ENCODE peak calls at places on chromosomes 11 and 22, in nine cellular contexts. N, T, R, B, H, L, O, W and K are unnamed samples.
A peak's percentile ranks its signal among the peaks of the same experiment; 100 is the strongest.

GRCh38 chr11:5690736-5691135 is 1.1 kb downstream of the TRIM22 start:
- DNase-seq in N (no peak), T (peak; percentile 72), R (no peak), B (no peak), H (peak; percentile 55), L (no peak), O (peak; percentile 25), W (no peak), K (no peak)

GRCh38 chr22:17541476-17541875 is 21.8 kb upstream of the SLC25A18 start:
- DNase-seq in N (no peak), T (no peak), R (no peak), B (no peak), H (no peak), L (no peak), O (no peak), W (no peak), K (no peak)

GRCh38 chr11:115580927-115581680 is 76.9 kb upstream of the CADM1 start:
- DNase-seq in N (peak; percentile 32), T (no peak), R (no peak), B (no peak), H (no peak), L (no peak), O (peak; percentile 13), W (peak; percentile 52), K (no peak)

GRCh38 chr11:6259638-6260019 is at the start of gene CCKBR:
- DNase-seq in N (peak; percentile 75), T (no peak), R (no peak), B (no peak), H (peak; percentile 28), L (peak; percentile 80), O (no peak), W (peak; percentile 55), K (no peak)

GRCh38 chr11:11218287-11218986 is 134.6 kb downstream of the CSNK2A3 start:
- DNase-seq in N (no peak), T (no peak), R (no peak), B (peak; percentile 37), H (no peak), L (no peak), O (no peak), W (no peak), K (no peak)

GRCh38 chr11:62392944-62393628 is 25.7 kb upstream of the SCGB1A1 start:
- DNase-seq in N (no peak), T (no peak), R (no peak), B (peak; percentile 68), H (no peak), L (no peak), O (no peak), W (no peak), K (no peak)

GRCh38 chr11:72160319-72160718 is 24.8 kb downstream of the FOLR3 start:
- DNase-seq in N (no peak), T (no peak), R (no peak), B (no peak), H (no peak), L (no peak), O (no peak), W (no peak), K (no peak)

GRCh38 chr11:62104816-62105610 is 18.8 kb upstream of the INCENP start:
- DNase-seq in N (no peak), T (peak; percentile 75), R (no peak), B (no peak), H (peak; percentile 67), L (no peak), O (peak; percentile 29), W (no peak), K (no peak)

GRCh38 chr11:69699213-69699612 is 4.6 kb downstream of the FGF19 start:
- DNase-seq in N (no peak), T (no peak), R (no peak), B (no peak), H (no peak), L (no peak), O (no peak), W (no peak), K (no peak)

GRCh38 chr11:73481626-73482025 is 105.4 kb downstream of the RELT start:
- DNase-seq in N (no peak), T (no peak), R (no peak), B (no peak), H (no peak), L (no peak), O (no peak), W (no peak), K (no peak)

GRCh38 chr11:73478737-73479347 is 102.6 kb downstream of the RELT start:
- DNase-seq in N (peak; percentile 38), T (peak; percentile 59), R (no peak), B (no peak), H (no peak), L (peak; percentile 40), O (no peak), W (no peak), K (no peak)

GRCh38 chr11:73475549-73475948 is 99.3 kb downstream of the RELT start:
- DNase-seq in N (no peak), T (no peak), R (no peak), B (no peak), H (no peak), L (no peak), O (no peak), W (no peak), K (no peak)

GRCh38 chr11:73480677-73481076 is 104.5 kb downstream of the RELT start:
- DNase-seq in N (no peak), T (no peak), R (no peak), B (no peak), H (no peak), L (no peak), O (no peak), W (no peak), K (no peak)

GRCh38 chr11:73477518-73477917 is 101.3 kb downstream of the RELT start:
- DNase-seq in N (no peak), T (no peak), R (no peak), B (no peak), H (no peak), L (no peak), O (no peak), W (no peak), K (no peak)
- H3K27ac ChIP-seq in N (no peak overlapping the region), T (no peak overlapping the region), R (no peak overlapping the region), B (no peak overlapping the region), H (no peak overlapping the region), L (no peak overlapping the region), O (no peak overlapping the region), W (no peak overlapping the region), K (no peak overlapping the region)

DNA sequence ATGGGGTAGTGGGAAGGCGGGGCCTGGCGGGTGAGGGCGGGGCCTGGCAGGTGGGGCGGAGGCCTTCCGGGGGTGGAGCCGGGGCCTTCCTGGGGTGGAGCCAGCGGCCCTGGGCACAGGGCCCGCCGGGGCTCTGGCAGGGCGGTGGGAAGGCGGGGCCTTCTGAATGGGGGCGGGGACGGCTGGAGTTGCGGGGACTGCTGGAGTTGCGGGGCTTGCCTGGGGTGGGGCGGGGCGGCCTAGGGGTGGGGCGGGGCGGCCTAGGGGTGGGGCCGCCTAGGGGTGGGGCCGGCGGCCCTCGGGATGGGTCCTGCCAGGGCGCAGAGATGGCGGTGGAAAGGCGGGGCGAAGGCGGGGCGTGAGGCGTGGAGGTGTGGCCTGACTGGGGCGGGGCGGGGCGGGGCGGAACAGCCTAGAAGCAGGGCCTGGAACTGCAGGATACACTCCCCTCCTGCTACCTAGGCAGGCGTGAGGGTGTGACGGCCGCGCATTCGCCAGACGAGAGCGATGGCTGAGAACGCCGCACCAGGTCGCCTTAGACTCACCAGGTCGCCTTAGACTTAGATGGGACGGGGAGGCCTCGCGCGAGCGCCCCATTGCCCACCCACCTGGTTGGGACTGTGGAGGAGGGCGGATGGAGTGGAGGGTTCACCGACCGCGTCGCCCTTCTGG is 19.3 kb downstream of the RRP7A start:
- DNase-seq in N (peak; percentile 71), T (peak; percentile 55), R (peak; percentile 87), B (peak; percentile 86), H (peak; percentile 95), L (peak; percentile 88), O (peak; percentile 63), W (peak; percentile 89), K (peak; percentile 49)
- H3K27ac ChIP-seq in N (no peak overlapping the region), T (no peak overlapping the region), R (no peak overlapping the region), B (peak overlapping the region; percentile 80), H (peak overlapping the region; percentile 55), L (no peak overlapping the region), O (peak overlapping the region; percentile 60), W (no peak overlapping the region), K (peak overlapping the region; percentile 69)

GRCh38 chr11:24496371-24496727 is 504 bp upstream of the LUZP2 start:
- DNase-seq in N (no peak), T (no peak), R (no peak), B (no peak), H (no peak), L (no peak), O (no peak), W (no peak), K (no peak)

GRCh38 chr11:24502425-24502824 is 5.6 kb downstream of the LUZP2 start:
- DNase-seq in N (no peak), T (no peak), R (no peak), B (no peak), H (no peak), L (no peak), O (no peak), W (no peak), K (no peak)

DNA sequence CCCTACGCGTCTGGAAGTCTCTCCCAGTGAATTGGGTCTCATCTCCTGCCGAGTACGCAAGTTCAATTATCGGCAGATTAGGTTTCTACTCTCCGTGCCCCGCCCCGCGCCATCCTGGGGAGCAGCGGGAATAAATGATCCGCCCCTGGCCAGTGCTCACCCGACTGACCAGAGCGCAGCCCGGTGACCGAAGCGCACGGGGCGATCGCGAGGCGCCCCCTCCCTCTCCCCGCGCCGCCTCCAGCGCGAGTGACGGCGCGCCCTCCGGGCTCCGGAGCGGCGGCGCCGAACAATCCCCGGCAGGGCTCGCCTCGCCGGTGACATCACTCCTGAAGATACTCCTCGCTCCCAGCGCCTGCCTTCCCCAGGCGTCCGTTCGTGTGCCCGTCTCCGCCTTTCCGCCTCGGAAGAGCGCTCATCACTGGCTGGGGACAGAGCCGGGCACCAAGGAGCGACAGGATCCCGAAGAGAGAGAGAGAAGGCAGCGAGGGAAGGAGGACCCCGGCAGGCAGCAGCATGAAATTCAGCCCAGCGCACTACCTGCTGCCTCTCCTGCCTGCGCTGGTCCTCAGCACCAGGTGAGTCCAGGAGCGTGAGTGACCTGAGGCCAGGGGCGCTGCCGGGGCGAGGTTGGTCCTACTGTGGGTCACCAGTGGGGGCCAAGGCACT is at the start of gene LUZP2:
- DNase-seq in N (peak; percentile 76), T (peak; percentile 42), R (peak; percentile 32), B (peak; percentile 4), H (no peak), L (peak; percentile 88), O (no peak), W (peak; percentile 38), K (peak; percentile 54)
- H3K27ac ChIP-seq in N (no peak within 1 kb of the TSS), T (no peak within 1 kb of the TSS), R (no peak within 1 kb of the TSS), B (no peak within 1 kb of the TSS), H (no peak within 1 kb of the TSS), L (no peak within 1 kb of the TSS), O (no peak within 1 kb of the TSS), W (no peak within 1 kb of the TSS), K (peak within 1 kb of the TSS; percentile 38)

DNA sequence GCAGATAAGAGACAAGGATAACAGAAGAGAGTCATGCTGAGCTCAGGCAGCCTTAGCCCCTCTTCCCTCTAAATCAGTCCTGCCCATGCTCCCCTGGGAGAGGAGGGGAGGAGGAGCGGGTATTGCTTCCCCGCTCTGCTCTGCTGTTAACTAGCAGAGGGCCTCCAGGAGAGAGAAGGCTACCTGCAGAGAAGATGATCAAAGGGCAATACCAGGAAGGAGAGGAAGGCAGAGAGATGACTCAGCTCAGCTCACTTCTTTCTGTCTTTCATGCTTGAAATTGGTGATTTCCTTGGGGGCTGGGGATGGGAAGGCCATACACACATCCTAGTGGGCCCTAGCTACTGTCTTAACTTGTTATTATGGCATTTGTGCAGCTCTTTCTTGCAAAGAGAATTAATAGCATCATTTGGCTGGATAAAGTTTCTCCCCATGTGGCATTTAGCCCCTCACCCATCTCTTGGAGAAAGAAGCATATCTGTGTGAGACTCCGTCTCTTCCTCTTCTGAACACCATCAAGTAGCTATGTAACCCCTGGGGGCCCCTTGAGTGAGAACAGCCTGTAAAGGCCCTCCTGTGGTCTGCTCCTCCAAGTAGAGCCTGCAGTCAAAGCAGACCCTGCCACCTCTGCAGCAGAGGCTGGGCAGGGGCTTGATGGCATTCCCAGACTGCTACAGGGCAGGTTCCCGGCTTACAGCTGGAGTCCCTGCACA is 33.4 kb upstream of the AMOTL1 start:
- DNase-seq in N (no peak), T (no peak), R (no peak), B (no peak), H (no peak), L (peak; percentile 43), O (no peak), W (no peak), K (no peak)
- H3K27ac ChIP-seq in N (no peak overlapping the region), T (no peak overlapping the region), R (no peak overlapping the region), B (no peak overlapping the region), H (no peak overlapping the region), L (no peak overlapping the region), O (no peak overlapping the region), W (no peak overlapping the region), K (no peak overlapping the region)